ENCODE peak calls at places on chromosomes 6 and 20, in five cellular contexts. Q is tibial nerve, H is ovary, D is Peyer's patch, N is sigmoid colon. M is an unnamed sample.

GRCh38 chr6:125781307-125781868 is 9.4 kb upstream of the NCOA7 start:
- DNase-seq in Q (no peak), H (no peak), D (no peak), N (peak; percentile 78), M (peak; percentile 80)

GRCh38 chr20:52438326-52438963 is 246.9 kb upstream of the ZFP64 start:
- DNase-seq in Q (no peak), H (no peak), D (no peak), N (no peak), M (no peak)

GRCh38 chr6:42387336-42387735 is 64.4 kb downstream of the TRERF1 start:
- DNase-seq in Q (no peak), H (no peak), D (no peak), N (no peak), M (no peak)

GRCh38 chr6:149896491-149896890 is 1.4 kb downstream of the RAET1E start:
- DNase-seq in Q (no peak), H (peak; percentile 29), D (no peak), N (no peak), M (no peak)

GRCh38 chr20:47464380-47465101 is 37.1 kb upstream of the NCOA3 start:
- DNase-seq in Q (peak; percentile 34), H (no peak), D (no peak), N (peak; percentile 68), M (no peak)

GRCh38 chr20:10447028-10447427 is 11.9 kb downstream of the SLX4IP start:
- DNase-seq in Q (no peak), H (no peak), D (peak; percentile 47), N (no peak), M (peak; percentile 68)

GRCh38 chr6:87293526-87293925 is 28.9 kb upstream of the SMIM8 start:
- DNase-seq in Q (no peak), H (no peak), D (no peak), N (no peak), M (no peak)

GRCh38 chr6:16450285-16450684 is 211.9 kb downstream of the GMPR start:
- DNase-seq in Q (no peak), H (no peak), D (no peak), N (no peak), M (no peak)

GRCh38 chr20:24629668-24630067 is 160.2 kb downstream of the SYNDIG1 start:
- DNase-seq in Q (no peak), H (no peak), D (no peak), N (no peak), M (peak; percentile 41)

GRCh38 chr20:12276011-12276673 is 358.4 kb downstream of the BTBD3 start:
- DNase-seq in Q (no peak), H (no peak), D (no peak), N (no peak), M (no peak)

GRCh38 chr6:52694404-52694803 is 23.5 kb downstream of the TMEM14A start:
- DNase-seq in Q (no peak), H (no peak), D (no peak), N (no peak), M (no peak)

GRCh38 chr6:41232667-41233066 is 4.5 kb downstream of the TREML4 start:
- DNase-seq in Q (no peak), H (no peak), D (no peak), N (no peak), M (no peak)

GRCh38 chr20:3494218-3494617 is 23.4 kb downstream of the ATRN start:
- DNase-seq in Q (no peak), H (no peak), D (no peak), N (no peak), M (no peak)

GRCh38 chr6:18425218-18425617 is 38.1 kb downstream of the RNF144B start:
- DNase-seq in Q (no peak), H (no peak), D (no peak), N (no peak), M (no peak)

GRCh38 chr20:33127422-33128097 is 40.4 kb upstream of the BPIFA2 start:
- DNase-seq in Q (no peak), H (no peak), D (no peak), N (no peak), M (no peak)

GRCh38 chr20:50294164-50295088 is 103.8 kb downstream of the CEBPB start:
- DNase-seq in Q (no peak), H (no peak), D (no peak), N (no peak), M (peak; percentile 53)

GRCh38 chr6:127255286-127255685 is 11.4 kb upstream of the RNF146 start:
- DNase-seq in Q (no peak), H (no peak), D (no peak), N (no peak), M (no peak)

GRCh38 chr6:147201885-147202515 is 2.2 kb upstream of the STXBP5 start:
- DNase-seq in Q (no peak), H (no peak), D (peak; percentile 31), N (no peak), M (peak; percentile 73)

GRCh38 chr6:13794184-13794583 is 20.2 kb downstream of the MCUR1 start:
- DNase-seq in Q (no peak), H (no peak), D (no peak), N (no peak), M (no peak)

GRCh38 chr6:76684881-76685280 is 612.4 kb upstream of the IMPG1 start:
- DNase-seq in Q (no peak), H (no peak), D (no peak), N (no peak), M (no peak)

GRCh38 chr20:34675993-34676641 is 775 bp downstream of the PIGU start:
- DNase-seq in Q (no peak), H (no peak), D (no peak), N (no peak), M (no peak)

GRCh38 chr20:3093861-3094361 is 9.4 kb upstream of the AVP start:
- DNase-seq in Q (no peak), H (no peak), D (no peak), N (no peak), M (no peak)

GRCh38 chr6:92826633-92827032 is 592.7 kb downstream of the EPHA7 start:
- DNase-seq in Q (no peak), H (no peak), D (no peak), N (no peak), M (no peak)

DNA sequence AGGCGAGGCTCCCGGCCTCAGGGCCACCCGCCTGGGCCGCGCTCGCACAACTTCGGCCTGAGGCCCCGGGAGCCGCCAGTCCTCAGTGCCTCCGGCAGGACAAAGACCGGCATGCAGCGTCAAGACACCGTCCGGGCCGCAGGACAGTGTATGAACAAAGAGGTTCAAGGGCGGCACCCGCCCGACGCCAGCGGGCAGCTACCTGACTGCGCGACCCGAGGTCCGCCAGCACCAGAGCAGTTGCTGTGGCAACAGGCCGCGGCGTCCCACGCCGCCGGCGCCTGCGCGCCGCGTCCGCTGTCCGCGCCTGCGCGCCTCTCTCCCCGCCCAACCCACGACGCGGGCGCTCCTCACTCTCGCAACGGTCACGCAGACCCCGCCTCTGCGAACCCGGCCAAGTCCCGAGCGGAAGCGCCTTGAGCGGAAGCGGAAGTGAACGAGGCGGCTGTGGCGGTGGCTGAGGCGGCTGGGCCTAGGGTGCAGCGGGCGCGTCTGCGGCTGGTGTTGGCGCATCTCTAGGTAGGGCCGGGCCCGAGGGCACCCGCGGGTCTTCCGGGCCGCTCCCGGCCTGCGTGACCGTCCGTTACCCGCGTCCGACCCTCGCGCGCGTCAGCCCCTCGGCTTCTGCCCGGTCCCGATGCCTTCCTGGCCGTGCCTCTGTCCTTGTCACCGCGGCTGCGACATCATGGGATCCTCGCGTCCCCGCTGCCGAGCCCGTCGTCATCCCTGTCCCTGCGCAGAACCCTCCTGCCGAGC is at the start of gene FAM120B:
- DNase-seq in Q (peak; percentile 92), H (peak; percentile 98), D (peak; percentile 96), N (peak; percentile 98), M (peak; percentile 97)
- TF ChIP-seq POLR2A in Q (peak; percentile 83), H (peak; percentile 80), D (peak; percentile 84), N (peak; percentile 76), M (peak; percentile 96)

DNA sequence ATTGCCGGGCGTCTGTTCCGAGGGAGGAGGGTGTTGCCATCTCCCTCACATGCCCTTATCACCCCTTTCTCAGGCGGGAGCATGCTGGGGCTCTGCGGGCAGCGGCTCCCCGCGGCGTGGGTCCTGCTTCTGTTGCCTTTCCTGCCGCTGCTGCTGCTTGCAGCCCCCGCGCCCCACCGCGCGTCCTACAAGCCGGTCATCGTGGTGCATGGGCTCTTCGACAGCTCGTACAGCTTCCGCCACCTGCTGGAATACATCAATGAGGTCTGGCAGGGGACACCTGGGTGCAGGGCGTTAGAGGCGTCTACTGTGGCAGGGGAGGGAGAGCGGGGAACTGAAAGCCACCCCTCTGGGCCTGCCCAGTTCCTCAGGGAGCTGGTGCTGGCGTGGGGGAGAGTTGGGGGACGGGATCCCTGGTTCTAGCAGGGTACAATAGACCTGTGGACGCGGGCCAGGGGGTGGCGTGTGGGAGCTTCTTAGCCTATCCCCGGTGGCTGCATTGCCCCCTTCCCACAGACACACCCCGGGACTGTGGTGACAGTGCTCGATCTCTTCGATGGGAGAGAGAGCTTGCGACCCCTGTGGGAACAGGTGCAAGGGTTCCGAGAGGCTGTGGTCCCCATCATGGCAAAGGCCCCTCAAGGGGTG is 697 bp downstream of the PPT2 start:
- DNase-seq in Q (no peak), H (peak; percentile 82), D (peak; percentile 81), N (peak; percentile 89), M (peak; percentile 90)
- TF ChIP-seq POLR2A in Q (no peak), H (no peak), D (no peak), N (no peak), M (peak; percentile 76)

DNA sequence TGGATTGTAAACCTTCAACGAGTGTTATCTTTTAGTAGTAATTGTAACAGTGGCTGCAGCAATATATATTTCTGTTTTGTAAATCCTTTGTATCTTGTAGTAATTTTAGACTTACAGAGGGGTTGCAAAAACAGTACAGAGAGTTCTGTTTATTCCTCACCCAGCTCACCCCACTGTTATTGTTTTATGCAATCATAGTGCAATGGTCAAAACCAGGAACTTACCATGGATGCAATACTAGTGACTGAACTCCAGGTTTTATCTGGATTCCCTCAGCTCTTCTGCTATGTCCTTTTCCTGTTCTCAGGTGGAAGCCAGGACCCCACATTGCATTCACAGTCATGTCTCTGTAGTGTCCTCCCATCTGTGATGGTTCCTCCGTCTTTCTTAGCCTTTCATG is 42.5 kb upstream of the NKX2-2 start:
- DNase-seq in Q (no peak), H (no peak), D (no peak), N (no peak), M (no peak)
- TF ChIP-seq POLR2A in Q (no peak), H (no peak), D (no peak), N (no peak), M (no peak)

DNA sequence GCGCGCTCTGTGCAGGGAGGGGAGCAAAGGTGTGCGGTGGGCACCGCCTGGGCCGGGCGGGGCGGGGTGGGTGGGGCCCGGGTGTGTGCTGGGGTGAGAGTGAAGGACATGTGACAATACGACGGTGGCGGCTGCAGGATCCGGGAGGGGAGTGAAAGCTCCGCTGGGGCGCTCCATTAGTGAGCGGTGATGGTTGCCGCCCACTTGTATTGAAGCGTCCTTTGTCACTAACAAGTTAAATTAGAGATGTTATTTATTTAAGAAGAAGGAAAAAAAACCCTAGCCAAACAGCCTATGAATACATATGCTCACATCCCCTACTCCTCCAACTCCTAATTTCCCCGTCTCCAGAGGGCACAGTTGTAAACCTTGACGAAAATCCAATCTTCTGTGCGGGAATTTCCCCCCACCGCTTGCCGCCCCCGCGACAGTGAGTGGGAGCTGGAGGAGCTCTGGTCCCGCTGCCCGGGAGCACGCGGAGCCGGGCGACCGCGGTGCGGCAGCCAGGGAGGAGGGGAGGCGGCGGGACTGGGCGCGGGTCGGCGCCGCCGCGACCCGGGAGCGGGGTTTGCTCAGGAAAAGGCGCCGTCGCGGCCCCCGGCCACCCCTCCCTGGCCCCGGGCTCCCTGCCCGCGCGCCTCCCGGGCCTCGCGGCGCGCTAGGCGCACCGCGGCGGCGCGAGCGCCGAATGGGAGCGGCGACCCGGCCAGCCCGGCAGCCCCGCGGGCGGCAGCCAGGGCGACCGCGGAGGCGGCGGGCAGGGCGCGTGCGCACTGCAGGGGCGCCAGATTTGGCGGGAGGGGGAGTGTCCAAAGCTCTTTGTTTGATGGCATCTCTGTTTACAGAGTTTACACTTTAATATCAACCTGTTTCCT is at the start of gene MYB:
- DNase-seq in Q (no peak), H (peak; percentile 52), D (peak; percentile 78), N (no peak), M (peak; percentile 88)
- TF ChIP-seq POLR2A in Q (no peak), H (no peak), D (no peak), N (no peak), M (peak; percentile 68)